ENCODE peak calls at places on chromosome 7, in ten cellular contexts. One of them, this sample, is unnamed.

GRCh38 chr7:3537210-3537875 is 236.3 kb downstream of the SDK1 start:
- DNase-seq in aorta: no peak
- DNase-seq in naive thymus-derived CD8-positive, alpha-beta T cell: no peak
- DNase-seq in stomach: no peak
- DNase-seq in non-pigmented ciliary epithelial cell: peak
- DNase-seq in activated naive CD4-positive, alpha-beta T cell: no peak
- DNase-seq in activated CD8-positive, alpha-beta memory T cell treated with anti-CD3 and anti-CD28 coated beads, Interleukin-2, amount 50 U/mL, for 48 hours: no peak
- DNase-seq in HEK293T: no peak
- DNase-seq in memory B cell: no peak
- DNase-seq in hepatic stellate cell: peak
- DNase-seq in this sample: no peak

GRCh38 chr7:82623812-82624211 is 180.2 kb upstream of the CACNA2D1 start:
- DNase-seq in aorta: no peak
- DNase-seq in naive thymus-derived CD8-positive, alpha-beta T cell: no peak
- DNase-seq in stomach: no peak
- DNase-seq in non-pigmented ciliary epithelial cell: no peak
- DNase-seq in activated naive CD4-positive, alpha-beta T cell: no peak
- DNase-seq in activated CD8-positive, alpha-beta memory T cell treated with anti-CD3 and anti-CD28 coated beads, Interleukin-2, amount 50 U/mL, for 48 hours: no peak
- DNase-seq in HEK293T: no peak
- DNase-seq in memory B cell: no peak
- DNase-seq in hepatic stellate cell: no peak
- DNase-seq in this sample: no peak

GRCh38 chr7:18927134-18927533 is 190.3 kb downstream of the TWIST1 start:
- DNase-seq in aorta: no peak
- DNase-seq in naive thymus-derived CD8-positive, alpha-beta T cell: no peak
- DNase-seq in stomach: no peak
- DNase-seq in non-pigmented ciliary epithelial cell: peak
- DNase-seq in activated naive CD4-positive, alpha-beta T cell: no peak
- DNase-seq in activated CD8-positive, alpha-beta memory T cell treated with anti-CD3 and anti-CD28 coated beads, Interleukin-2, amount 50 U/mL, for 48 hours: no peak
- DNase-seq in HEK293T: no peak
- DNase-seq in memory B cell: no peak
- DNase-seq in hepatic stellate cell: no peak
- DNase-seq in this sample: no peak

GRCh38 chr7:122311719-122312118 is 7.2 kb upstream of the FEZF1 start:
- DNase-seq in aorta: no peak
- DNase-seq in naive thymus-derived CD8-positive, alpha-beta T cell: no peak
- DNase-seq in stomach: no peak
- DNase-seq in non-pigmented ciliary epithelial cell: no peak
- DNase-seq in activated naive CD4-positive, alpha-beta T cell: no peak
- DNase-seq in activated CD8-positive, alpha-beta memory T cell treated with anti-CD3 and anti-CD28 coated beads, Interleukin-2, amount 50 U/mL, for 48 hours: no peak
- DNase-seq in HEK293T: no peak
- DNase-seq in memory B cell: no peak
- DNase-seq in hepatic stellate cell: no peak
- DNase-seq in this sample: no peak

GRCh38 chr7:47666164-47666862 is 84.4 kb upstream of the TNS3 start:
- DNase-seq in aorta: no peak
- DNase-seq in naive thymus-derived CD8-positive, alpha-beta T cell: no peak
- DNase-seq in stomach: no peak
- DNase-seq in non-pigmented ciliary epithelial cell: peak
- DNase-seq in activated naive CD4-positive, alpha-beta T cell: no peak
- DNase-seq in activated CD8-positive, alpha-beta memory T cell treated with anti-CD3 and anti-CD28 coated beads, Interleukin-2, amount 50 U/mL, for 48 hours: no peak
- DNase-seq in HEK293T: no peak
- DNase-seq in memory B cell: no peak
- DNase-seq in hepatic stellate cell: peak
- DNase-seq in this sample: no peak

GRCh38 chr7:5554287-5554785 is 130.7 kb upstream of the TNRC18 start:
- DNase-seq in aorta: no peak
- DNase-seq in naive thymus-derived CD8-positive, alpha-beta T cell: no peak
- DNase-seq in stomach: no peak
- DNase-seq in non-pigmented ciliary epithelial cell: no peak
- DNase-seq in activated naive CD4-positive, alpha-beta T cell: no peak
- DNase-seq in activated CD8-positive, alpha-beta memory T cell treated with anti-CD3 and anti-CD28 coated beads, Interleukin-2, amount 50 U/mL, for 48 hours: no peak
- DNase-seq in HEK293T: no peak
- DNase-seq in memory B cell: no peak
- DNase-seq in hepatic stellate cell: no peak
- DNase-seq in this sample: no peak

GRCh38 chr7:43385856-43386255 is 197.1 kb upstream of the STK17A start:
- DNase-seq in aorta: no peak
- DNase-seq in naive thymus-derived CD8-positive, alpha-beta T cell: no peak
- DNase-seq in stomach: no peak
- DNase-seq in non-pigmented ciliary epithelial cell: no peak
- DNase-seq in activated naive CD4-positive, alpha-beta T cell: no peak
- DNase-seq in activated CD8-positive, alpha-beta memory T cell treated with anti-CD3 and anti-CD28 coated beads, Interleukin-2, amount 50 U/mL, for 48 hours: no peak
- DNase-seq in HEK293T: no peak
- DNase-seq in memory B cell: no peak
- DNase-seq in hepatic stellate cell: no peak
- DNase-seq in this sample: no peak

GRCh38 chr7:70630647-70631457 is 501.1 kb upstream of the GALNT17 start:
- DNase-seq in aorta: peak
- DNase-seq in naive thymus-derived CD8-positive, alpha-beta T cell: no peak
- DNase-seq in stomach: no peak
- DNase-seq in non-pigmented ciliary epithelial cell: no peak
- DNase-seq in activated naive CD4-positive, alpha-beta T cell: no peak
- DNase-seq in activated CD8-positive, alpha-beta memory T cell treated with anti-CD3 and anti-CD28 coated beads, Interleukin-2, amount 50 U/mL, for 48 hours: no peak
- DNase-seq in HEK293T: peak
- DNase-seq in memory B cell: no peak
- DNase-seq in hepatic stellate cell: no peak
- DNase-seq in this sample: no peak

GRCh38 chr7:30146127-30146612 is 11.4 kb downstream of the MTURN start:
- DNase-seq in aorta: no peak
- DNase-seq in naive thymus-derived CD8-positive, alpha-beta T cell: no peak
- DNase-seq in stomach: no peak
- DNase-seq in non-pigmented ciliary epithelial cell: no peak
- DNase-seq in activated naive CD4-positive, alpha-beta T cell: no peak
- DNase-seq in activated CD8-positive, alpha-beta memory T cell treated with anti-CD3 and anti-CD28 coated beads, Interleukin-2, amount 50 U/mL, for 48 hours: no peak
- DNase-seq in HEK293T: no peak
- DNase-seq in memory B cell: no peak
- DNase-seq in hepatic stellate cell: no peak
- DNase-seq in this sample: no peak

GRCh38 chr7:26860361-26860760 is 4.0 kb downstream of the SKAP2 start:
- DNase-seq in aorta: no peak
- DNase-seq in naive thymus-derived CD8-positive, alpha-beta T cell: no peak
- DNase-seq in stomach: no peak
- DNase-seq in non-pigmented ciliary epithelial cell: no peak
- DNase-seq in activated naive CD4-positive, alpha-beta T cell: no peak
- DNase-seq in activated CD8-positive, alpha-beta memory T cell treated with anti-CD3 and anti-CD28 coated beads, Interleukin-2, amount 50 U/mL, for 48 hours: no peak
- DNase-seq in HEK293T: no peak
- DNase-seq in memory B cell: no peak
- DNase-seq in hepatic stellate cell: no peak
- DNase-seq in this sample: peak

GRCh38 chr7:105759670-105760548 is 116.5 kb downstream of the ATXN7L1 start:
- DNase-seq in aorta: no peak
- DNase-seq in naive thymus-derived CD8-positive, alpha-beta T cell: no peak
- DNase-seq in stomach: peak
- DNase-seq in non-pigmented ciliary epithelial cell: peak
- DNase-seq in activated naive CD4-positive, alpha-beta T cell: no peak
- DNase-seq in activated CD8-positive, alpha-beta memory T cell treated with anti-CD3 and anti-CD28 coated beads, Interleukin-2, amount 50 U/mL, for 48 hours: no peak
- DNase-seq in HEK293T: peak
- DNase-seq in memory B cell: no peak
- DNase-seq in hepatic stellate cell: peak
- DNase-seq in this sample: peak

GRCh38 chr7:128386415-128386925 is 23.3 kb downstream of the IMPDH1 start:
- DNase-seq in aorta: no peak
- DNase-seq in naive thymus-derived CD8-positive, alpha-beta T cell: no peak
- DNase-seq in stomach: no peak
- DNase-seq in non-pigmented ciliary epithelial cell: no peak
- DNase-seq in activated naive CD4-positive, alpha-beta T cell: no peak
- DNase-seq in activated CD8-positive, alpha-beta memory T cell treated with anti-CD3 and anti-CD28 coated beads, Interleukin-2, amount 50 U/mL, for 48 hours: no peak
- DNase-seq in HEK293T: no peak
- DNase-seq in memory B cell: no peak
- DNase-seq in hepatic stellate cell: no peak
- DNase-seq in this sample: no peak

GRCh38 chr7:22654836-22655235 is 72.2 kb upstream of the IL6 start:
- DNase-seq in aorta: no peak
- DNase-seq in naive thymus-derived CD8-positive, alpha-beta T cell: no peak
- DNase-seq in stomach: no peak
- DNase-seq in non-pigmented ciliary epithelial cell: no peak
- DNase-seq in activated naive CD4-positive, alpha-beta T cell: no peak
- DNase-seq in activated CD8-positive, alpha-beta memory T cell treated with anti-CD3 and anti-CD28 coated beads, Interleukin-2, amount 50 U/mL, for 48 hours: no peak
- DNase-seq in HEK293T: no peak
- DNase-seq in memory B cell: no peak
- DNase-seq in hepatic stellate cell: no peak
- DNase-seq in this sample: no peak

GRCh38 chr7:40516376-40516775 is 381.6 kb downstream of the SUGCT start:
- DNase-seq in aorta: no peak
- DNase-seq in naive thymus-derived CD8-positive, alpha-beta T cell: no peak
- DNase-seq in stomach: no peak
- DNase-seq in non-pigmented ciliary epithelial cell: no peak
- DNase-seq in activated naive CD4-positive, alpha-beta T cell: no peak
- DNase-seq in activated CD8-positive, alpha-beta memory T cell treated with anti-CD3 and anti-CD28 coated beads, Interleukin-2, amount 50 U/mL, for 48 hours: no peak
- DNase-seq in HEK293T: no peak
- DNase-seq in memory B cell: no peak
- DNase-seq in hepatic stellate cell: no peak
- DNase-seq in this sample: no peak

GRCh38 chr7:90474284-90475210 is 5.1 kb downstream of the PTTG1IP2 start:
- DNase-seq in aorta: no peak
- DNase-seq in naive thymus-derived CD8-positive, alpha-beta T cell: no peak
- DNase-seq in stomach: no peak
- DNase-seq in non-pigmented ciliary epithelial cell: peak
- DNase-seq in activated naive CD4-positive, alpha-beta T cell: no peak
- DNase-seq in activated CD8-positive, alpha-beta memory T cell treated with anti-CD3 and anti-CD28 coated beads, Interleukin-2, amount 50 U/mL, for 48 hours: no peak
- DNase-seq in HEK293T: no peak
- DNase-seq in memory B cell: no peak
- DNase-seq in hepatic stellate cell: no peak
- DNase-seq in this sample: no peak

GRCh38 chr7:75565129-75565528 is 73.0 kb downstream of the SPDYE5 start:
- DNase-seq in aorta: peak
- DNase-seq in naive thymus-derived CD8-positive, alpha-beta T cell: no peak
- DNase-seq in stomach: peak
- DNase-seq in non-pigmented ciliary epithelial cell: peak
- DNase-seq in activated naive CD4-positive, alpha-beta T cell: no peak
- DNase-seq in activated CD8-positive, alpha-beta memory T cell treated with anti-CD3 and anti-CD28 coated beads, Interleukin-2, amount 50 U/mL, for 48 hours: no peak
- DNase-seq in HEK293T: no peak
- DNase-seq in memory B cell: no peak
- DNase-seq in hepatic stellate cell: peak
- DNase-seq in this sample: peak

GRCh38 chr7:140673063-140673769 is 471 bp downstream of the ADCK2 start:
- DNase-seq in aorta: peak
- DNase-seq in naive thymus-derived CD8-positive, alpha-beta T cell: peak
- DNase-seq in stomach: peak
- DNase-seq in non-pigmented ciliary epithelial cell: no peak
- DNase-seq in activated naive CD4-positive, alpha-beta T cell: peak
- DNase-seq in activated CD8-positive, alpha-beta memory T cell treated with anti-CD3 and anti-CD28 coated beads, Interleukin-2, amount 50 U/mL, for 48 hours: peak
- DNase-seq in HEK293T: peak
- DNase-seq in memory B cell: peak
- DNase-seq in hepatic stellate cell: peak
- DNase-seq in this sample: peak

GRCh38 chr7:96778263-96778662 is 68.6 kb upstream of the SEM1 start:
- DNase-seq in aorta: no peak
- DNase-seq in naive thymus-derived CD8-positive, alpha-beta T cell: no peak
- DNase-seq in stomach: no peak
- DNase-seq in non-pigmented ciliary epithelial cell: no peak
- DNase-seq in activated naive CD4-positive, alpha-beta T cell: no peak
- DNase-seq in activated CD8-positive, alpha-beta memory T cell treated with anti-CD3 and anti-CD28 coated beads, Interleukin-2, amount 50 U/mL, for 48 hours: no peak
- DNase-seq in HEK293T: peak
- DNase-seq in memory B cell: no peak
- DNase-seq in hepatic stellate cell: no peak
- DNase-seq in this sample: no peak

This sample was measured in prostate gland.